ENCODE peak calls at places on chromosomes 3 and 15, in five cellular contexts. One of them, this sample, is unnamed.

GRCh38 chr15:62262305-62262941 is 97.3 kb upstream of the C2CD4B start:
- DNase-seq in spleen: no peak
- DNase-seq in endothelial cell of umbilical vein: peak
- DNase-seq in testis: no peak
- DNase-seq in A549: no peak
- DNase-seq in this sample: no peak

GRCh38 chr15:100520132-100520921 is 8.4 kb downstream of the CERS3 start:
- DNase-seq in testis: no peak
- DNase-seq in A549: no peak
- DNase-seq in spleen: no peak
- DNase-seq in endothelial cell of umbilical vein: no peak
- DNase-seq in this sample: no peak

GRCh38 chr3:25355034-25355898 is 72.8 kb upstream of the RARB start:
- DNase-seq in endothelial cell of umbilical vein: no peak
- DNase-seq in A549: no peak
- DNase-seq in spleen: no peak
- DNase-seq in testis: no peak
- DNase-seq in this sample: no peak

GRCh38 chr15:101608182-101608581 is 44.0 kb downstream of the TM2D3 start:
- DNase-seq in A549: no peak
- DNase-seq in testis: no peak
- DNase-seq in endothelial cell of umbilical vein: no peak
- DNase-seq in spleen: no peak
- DNase-seq in this sample: no peak

GRCh38 chr3:139117136-139117675 is 72.5 kb upstream of the PRR23C start:
- DNase-seq in testis: no peak
- DNase-seq in endothelial cell of umbilical vein: no peak
- DNase-seq in A549: no peak
- DNase-seq in spleen: no peak
- DNase-seq in this sample: no peak

GRCh38 chr3:149494022-149494758 is 19.7 kb downstream of the TM4SF4 start:
- DNase-seq in endothelial cell of umbilical vein: peak
- DNase-seq in spleen: no peak
- DNase-seq in A549: peak
- DNase-seq in testis: peak
- DNase-seq in this sample: no peak

GRCh38 chr3:143507735-143508580 is 340.3 kb downstream of the SLC9A9 start:
- DNase-seq in A549: no peak
- DNase-seq in testis: no peak
- DNase-seq in endothelial cell of umbilical vein: no peak
- DNase-seq in spleen: no peak
- DNase-seq in this sample: peak

GRCh38 chr15:50166216-50166615 is 15.8 kb upstream of the SLC27A2 start:
- DNase-seq in spleen: no peak
- DNase-seq in endothelial cell of umbilical vein: peak
- DNase-seq in A549: peak
- DNase-seq in testis: no peak
- DNase-seq in this sample: peak

GRCh38 chr3:147113293-147114045 is 292.9 kb downstream of the ZIC4 start:
- DNase-seq in endothelial cell of umbilical vein: no peak
- DNase-seq in spleen: no peak
- DNase-seq in testis: no peak
- DNase-seq in A549: no peak
- DNase-seq in this sample: no peak

GRCh38 chr15:32029862-32030781 is at the start of gene CHRNA7:
- DNase-seq in A549: peak
- DNase-seq in spleen: peak
- DNase-seq in endothelial cell of umbilical vein: peak
- DNase-seq in testis: peak
- DNase-seq in this sample: peak

GRCh38 chr15:28947241-28947674 is 61.5 kb downstream of the APBA2 start:
- DNase-seq in spleen: peak
- DNase-seq in A549: no peak
- DNase-seq in endothelial cell of umbilical vein: no peak
- DNase-seq in testis: no peak
- DNase-seq in this sample: no peak

GRCh38 chr15:41251411-41251810 is 20.3 kb downstream of the CHP1 start:
- DNase-seq in A549: no peak
- DNase-seq in testis: no peak
- DNase-seq in endothelial cell of umbilical vein: no peak
- DNase-seq in spleen: no peak
- DNase-seq in this sample: no peak

GRCh38 chr3:177419904-177420601 is 222.8 kb upstream of the TBL1XR1 start:
- DNase-seq in A549: no peak
- DNase-seq in endothelial cell of umbilical vein: no peak
- DNase-seq in spleen: no peak
- DNase-seq in testis: no peak
- DNase-seq in this sample: no peak

GRCh38 chr15:35678774-35679173 is 132.8 kb upstream of the DPH6 start:
- DNase-seq in spleen: no peak
- DNase-seq in testis: no peak
- DNase-seq in endothelial cell of umbilical vein: no peak
- DNase-seq in A549: no peak
- DNase-seq in this sample: no peak

GRCh38 chr15:77822631-77823230 is 190.0 kb upstream of the LINGO1 start:
- DNase-seq in endothelial cell of umbilical vein: no peak
- DNase-seq in spleen: no peak
- DNase-seq in testis: no peak
- DNase-seq in A549: no peak
- DNase-seq in this sample: no peak

GRCh38 chr3:19065027-19065426 is 83.3 kb upstream of the KCNH8 start:
- DNase-seq in endothelial cell of umbilical vein: no peak
- DNase-seq in testis: peak
- DNase-seq in A549: no peak
- DNase-seq in spleen: no peak
- DNase-seq in this sample: no peak

GRCh38 chr3:49723301-49723630 is 485 bp downstream of the GMPPB start:
- DNase-seq in spleen: peak
- DNase-seq in A549: no peak
- DNase-seq in testis: peak
- DNase-seq in endothelial cell of umbilical vein: no peak
- DNase-seq in this sample: no peak

GRCh38 chr15:72599855-72600464 is 54.5 kb upstream of the GOLGA6B start:
- DNase-seq in spleen: no peak
- DNase-seq in endothelial cell of umbilical vein: peak
- DNase-seq in testis: peak
- DNase-seq in A549: peak
- DNase-seq in this sample: peak

GRCh38 chr3:194584435-194584776 is 48.8 kb downstream of the TMEM44 start:
- DNase-seq in endothelial cell of umbilical vein: no peak
- DNase-seq in A549: no peak
- DNase-seq in testis: no peak
- DNase-seq in spleen: no peak
- DNase-seq in this sample: no peak

GRCh38 chr15:59448871-59449270 is 10.9 kb downstream of the FAM81A start:
- DNase-seq in spleen: no peak
- DNase-seq in testis: no peak
- DNase-seq in endothelial cell of umbilical vein: no peak
- DNase-seq in A549: no peak
- DNase-seq in this sample: no peak

GRCh38 chr3:195891431-195892104 is 16.8 kb downstream of the TNK2 start:
- DNase-seq in testis: no peak
- DNase-seq in spleen: no peak
- DNase-seq in endothelial cell of umbilical vein: no peak
- DNase-seq in A549: no peak
- DNase-seq in this sample: no peak

GRCh38 chr15:85380860-85381535 is 595 bp downstream of the AKAP13 start:
- DNase-seq in A549: peak
- DNase-seq in testis: peak
- DNase-seq in spleen: peak
- DNase-seq in endothelial cell of umbilical vein: peak
- DNase-seq in this sample: peak

GRCh38 chr3:148951599-148952361 is 39.6 kb upstream of the GYG1 start:
- DNase-seq in endothelial cell of umbilical vein: no peak
- DNase-seq in A549: no peak
- DNase-seq in spleen: no peak
- DNase-seq in testis: no peak
- DNase-seq in this sample: no peak

GRCh38 chr15:91530951-91531582 is 322.4 kb upstream of the SLCO3A1 start:
- DNase-seq in endothelial cell of umbilical vein: no peak
- DNase-seq in A549: no peak
- DNase-seq in spleen: no peak
- DNase-seq in testis: no peak
- DNase-seq in this sample: no peak

GRCh38 chr15:94028809-94029208 is 202.6 kb upstream of the MCTP2 start:
- DNase-seq in A549: no peak
- DNase-seq in testis: no peak
- DNase-seq in spleen: no peak
- DNase-seq in endothelial cell of umbilical vein: no peak
- DNase-seq in this sample: no peak

GRCh38 chr3:171454026-171454425 is 6.2 kb downstream of the TNIK start:
- DNase-seq in A549: no peak
- DNase-seq in testis: no peak
- DNase-seq in endothelial cell of umbilical vein: no peak
- DNase-seq in spleen: no peak
- DNase-seq in this sample: no peak

GRCh38 chr3:3134750-3135448 is 8.2 kb downstream of the TRNT1 start:
- DNase-seq in endothelial cell of umbilical vein: no peak
- DNase-seq in spleen: no peak
- DNase-seq in A549: no peak
- DNase-seq in testis: no peak
- DNase-seq in this sample: no peak

GRCh38 chr3:156456771-156457224 is 98.1 kb downstream of the SSR3 start:
- DNase-seq in testis: no peak
- DNase-seq in spleen: no peak
- DNase-seq in A549: no peak
- DNase-seq in endothelial cell of umbilical vein: no peak
- DNase-seq in this sample: no peak

GRCh38 chr3:133054572-133054971 is 16.4 kb downstream of the TMEM108 start:
- DNase-seq in endothelial cell of umbilical vein: no peak
- DNase-seq in spleen: no peak
- DNase-seq in A549: no peak
- DNase-seq in testis: no peak
- DNase-seq in this sample: no peak

GRCh38 chr3:48656841-48657281 is 5.8 kb downstream of the CELSR3 start:
- DNase-seq in A549: no peak
- DNase-seq in endothelial cell of umbilical vein: no peak
- DNase-seq in testis: no peak
- DNase-seq in spleen: no peak
- DNase-seq in this sample: no peak

GRCh38 chr3:48847053-48847585 is 555 bp downstream of the PRKAR2A start:
- DNase-seq in testis: peak
- DNase-seq in spleen: peak
- DNase-seq in endothelial cell of umbilical vein: peak
- DNase-seq in A549: peak
- DNase-seq in this sample: peak

GRCh38 chr3:59049671-59050331 is at the start of gene CFAP20DC:
- DNase-seq in spleen: peak
- DNase-seq in A549: peak
- DNase-seq in endothelial cell of umbilical vein: peak
- DNase-seq in testis: peak
- DNase-seq in this sample: peak
- TF ChIP-seq POLR2A in spleen: no peak
- TF ChIP-seq POLR2A in A549: peak
- TF ChIP-seq POLR2A in endothelial cell of umbilical vein: peak
- TF ChIP-seq POLR2A in testis: no peak
- TF ChIP-seq POLR2A in this sample: peak

GRCh38 chr15:67815036-67815592 is 10.2 kb upstream of the SKOR1 start:
- DNase-seq in endothelial cell of umbilical vein: no peak
- DNase-seq in A549: no peak
- DNase-seq in spleen: peak
- DNase-seq in testis: no peak
- DNase-seq in this sample: no peak
- TF ChIP-seq POLR2A in endothelial cell of umbilical vein: no peak
- TF ChIP-seq POLR2A in A549: no peak
- TF ChIP-seq POLR2A in spleen: no peak
- TF ChIP-seq POLR2A in testis: no peak
- TF ChIP-seq POLR2A in this sample: no peak

GRCh38 chr15:75069301-75069925 is 46.0 kb downstream of the PPCDC start:
- DNase-seq in testis: no peak
- DNase-seq in endothelial cell of umbilical vein: no peak
- DNase-seq in A549: no peak
- DNase-seq in spleen: peak
- DNase-seq in this sample: no peak
- TF ChIP-seq POLR2A in testis: no peak
- TF ChIP-seq POLR2A in endothelial cell of umbilical vein: no peak
- TF ChIP-seq POLR2A in A549: no peak
- TF ChIP-seq POLR2A in spleen: no peak
- TF ChIP-seq POLR2A in this sample: no peak

DNA sequence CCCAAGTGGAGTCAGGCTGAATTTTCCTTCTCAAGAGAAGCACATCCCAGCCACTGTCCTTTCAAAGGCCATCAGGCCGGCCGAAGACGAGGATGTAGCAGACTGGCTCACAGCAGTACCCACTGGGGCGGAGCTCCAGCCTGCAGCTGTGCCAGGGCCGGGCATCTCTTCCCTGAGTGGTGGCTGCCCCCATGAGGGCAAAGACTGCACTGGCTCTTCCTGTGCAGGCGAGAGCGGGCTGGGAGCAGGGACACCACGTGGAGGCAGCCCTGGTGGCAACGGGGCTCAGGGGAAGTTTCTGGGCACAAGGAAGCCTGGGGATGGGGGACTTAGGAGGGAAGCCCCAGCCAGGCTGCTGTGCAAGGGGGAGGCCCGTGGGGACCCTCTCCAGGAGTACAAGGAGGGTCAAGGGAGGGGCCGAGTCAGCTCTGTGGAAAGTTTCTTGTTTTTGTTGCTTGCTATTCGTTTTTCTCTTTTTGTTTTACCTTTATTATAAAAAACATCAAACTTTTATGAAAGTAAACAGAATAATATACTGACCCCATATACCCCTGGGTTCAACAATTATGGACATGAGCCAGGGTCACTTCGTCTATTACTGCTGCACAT is 66.1 kb downstream of the RPN1 start:
- DNase-seq in endothelial cell of umbilical vein: peak
- DNase-seq in A549: peak
- DNase-seq in testis: peak
- DNase-seq in spleen: peak
- DNase-seq in this sample: peak
- TF ChIP-seq POLR2A in endothelial cell of umbilical vein: no peak
- TF ChIP-seq POLR2A in A549: no peak
- TF ChIP-seq POLR2A in testis: no peak
- TF ChIP-seq POLR2A in spleen: no peak
- TF ChIP-seq POLR2A in this sample: no peak

GRCh38 chr3:123143669-123144411 is 57.9 kb upstream of the SEC22A start:
- DNase-seq in testis: peak
- DNase-seq in A549: no peak
- DNase-seq in endothelial cell of umbilical vein: no peak
- DNase-seq in spleen: peak
- DNase-seq in this sample: peak
- TF ChIP-seq POLR2A in testis: no peak
- TF ChIP-seq POLR2A in A549: no peak
- TF ChIP-seq POLR2A in endothelial cell of umbilical vein: no peak
- TF ChIP-seq POLR2A in spleen: no peak
- TF ChIP-seq POLR2A in this sample: no peak

This sample was measured in H54.